ENCODE peak calls at places on chromosomes 2 and 18, in five cellular contexts. M is upper lobe of left lung, R is H54, K is adrenal gland, C is NB4. P is an unnamed sample.

GRCh38 chr2:226446406-226447001 is 353.1 kb downstream of the IRS1 start:
- DNase-seq in M (no peak), R (no peak), K (no peak), C (no peak), P (no peak)

GRCh38 chr18:61400714-61401113 is 67.5 kb downstream of the CDH20 start:
- DNase-seq in M (no peak), R (no peak), K (no peak), C (peak; percentile 17), P (no peak)

GRCh38 chr2:179751184-179751809 is 110.1 kb downstream of the ZNF385B start:
- DNase-seq in M (no peak), R (no peak), K (no peak), C (peak; percentile 34), P (no peak)

GRCh38 chr18:61785588-61785987 is 107.2 kb downstream of the RNF152 start:
- DNase-seq in M (no peak), R (no peak), K (no peak), C (no peak), P (no peak)

GRCh38 chr2:49210191-49210590 is 55.9 kb upstream of the FSHR start:
- DNase-seq in M (no peak), R (no peak), K (no peak), C (no peak), P (no peak)

GRCh38 chr2:13193075-13193474 is 476.3 kb downstream of the TRIB2 start:
- DNase-seq in M (no peak), R (no peak), K (no peak), C (peak; percentile 67), P (no peak)

GRCh38 chr2:20672191-20672951 is 5.4 kb downstream of the GDF7 start:
- DNase-seq in M (peak; percentile 56), R (no peak), K (no peak), C (no peak), P (no peak)

GRCh38 chr2:98545591-98545990 is 62.7 kb downstream of the COA5 start:
- DNase-seq in M (no peak), R (no peak), K (no peak), C (no peak), P (no peak)

GRCh38 chr18:46502444-46502843 is 154.6 kb downstream of the LOXHD1 start:
- DNase-seq in M (no peak), R (no peak), K (no peak), C (peak; percentile 23), P (no peak)

GRCh38 chr18:75297731-75298130 is 87.1 kb downstream of the TSHZ1 start:
- DNase-seq in M (no peak), R (no peak), K (no peak), C (no peak), P (no peak)

GRCh38 chr2:196160101-196160500 is 11.3 kb downstream of the STK17B start:
- DNase-seq in M (no peak), R (no peak), K (no peak), C (peak; percentile 98), P (no peak)

DNA sequence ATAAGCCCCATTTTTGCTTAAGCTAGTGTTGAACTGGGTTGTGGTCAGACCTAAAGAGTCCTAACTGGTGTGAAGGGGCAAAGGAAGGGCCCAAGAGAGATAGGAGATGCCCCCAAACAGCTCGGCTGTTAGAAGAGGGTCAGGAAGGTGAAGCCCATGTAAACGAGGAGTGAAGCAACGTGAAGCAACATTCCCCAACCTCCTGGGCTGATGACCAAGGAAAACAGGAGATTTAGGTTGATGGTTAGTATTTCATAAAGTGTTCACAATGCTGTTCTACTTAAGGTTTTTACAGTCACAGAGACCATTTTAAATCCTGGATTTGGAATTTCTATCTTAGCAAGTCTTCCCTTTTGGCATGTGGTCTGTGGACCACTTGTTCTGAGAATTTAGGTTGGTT is 144.0 kb upstream of the SERPINE2 start:
- DNase-seq in M (no peak), R (no peak), K (no peak), C (no peak), P (no peak)
- TF ChIP-seq POLR2A in M (no peak), R (no peak), K (no peak), C (no peak), P (no peak)

GRCh38 chr2:241238693-241239198 is 50.3 kb downstream of the ANO7 start:
- DNase-seq in M (no peak), R (no peak), K (no peak), C (no peak), P (no peak)

GRCh38 chr2:241239552-241240202 is 51.2 kb downstream of the ANO7 start:
- DNase-seq in M (no peak), R (no peak), K (no peak), C (no peak), P (no peak)

GRCh38 chr2:241237047-241237446 is 48.6 kb downstream of the ANO7 start:
- DNase-seq in M (no peak), R (no peak), K (no peak), C (no peak), P (no peak)

GRCh38 chr2:241235859-241236593 is 47.5 kb downstream of the ANO7 start:
- DNase-seq in M (no peak), R (no peak), K (no peak), C (no peak), P (no peak)

GRCh38 chr2:241237949-241238371 is 49.5 kb downstream of the ANO7 start:
- DNase-seq in M (no peak), R (no peak), K (no peak), C (no peak), P (no peak)
- TF ChIP-seq POLR2A in M (no peak), R (no peak), K (no peak), C (no peak), P (no peak)

GRCh38 chr2:42191285-42192009 is 22.3 kb downstream of the EML4 start:
- DNase-seq in M (no peak), R (no peak), K (no peak), C (no peak), P (no peak)
- TF ChIP-seq POLR2A in M (no peak), R (no peak), K (no peak), C (no peak), P (no peak)

GRCh38 chr2:235569837-235570236 is 76.0 kb downstream of the AGAP1 start:
- DNase-seq in M (no peak), R (no peak), K (no peak), C (no peak), P (no peak)
- TF ChIP-seq POLR2A in M (no peak), R (no peak), K (no peak), C (no peak), P (no peak)

GRCh38 chr2:231348703-231349373 is 46.7 kb upstream of the B3GNT7 start:
- DNase-seq in M (no peak), R (no peak), K (no peak), C (no peak), P (no peak)
- TF ChIP-seq POLR2A in M (no peak), R (no peak), K (no peak), C (no peak), P (no peak)

GRCh38 chr2:62306751-62307468 is 111.0 kb downstream of the B3GNT2 start:
- DNase-seq in M (no peak), R (no peak), K (peak; percentile 31), C (peak; percentile 62), P (no peak)
- TF ChIP-seq POLR2A in M (no peak), R (no peak), K (no peak), C (no peak), P (no peak)

P was measured in GM12891.